ENCODE peak calls at places on chromosome 15, in six cellular contexts. O is neural progenitor cell; X is CD4-positive, alpha-beta T cell; A is stimulated activated CD4-positive, alpha-beta T cell treated with anti-CD3 and anti-CD28 coated beads, Interleukin-12 subunit alpha, Interleukin-12 subunit beta, amount 100 ng/mL, for 4 hours; H is T-helper 2 cell; B is DMS153. F is an unnamed sample.

GRCh38 chr15:87563840-87564239 is 692.7 kb downstream of the NTRK3 start:
- DNase-seq in O (no peak), X (no peak), A (no peak), H (no peak), B (no peak), F (no peak)

GRCh38 chr15:72923304-72923703 is 129.0 kb upstream of the NEO1 start:
- DNase-seq in O (peak; percentile 49), X (no peak), A (no peak), H (no peak), B (no peak), F (no peak)

GRCh38 chr15:89494941-89495637 is 1.3 kb downstream of the RHCG start:
- DNase-seq in O (peak; percentile 54), X (no peak), A (no peak), H (no peak), B (no peak), F (peak; percentile 76)

GRCh38 chr15:58628206-58629057 is 121.1 kb downstream of the ADAM10 start:
- DNase-seq in O (no peak), X (no peak), A (no peak), H (no peak), B (no peak), F (no peak)

GRCh38 chr15:60420322-60420721 is 22.5 kb upstream of the ANXA2 start:
- DNase-seq in O (no peak), X (no peak), A (no peak), H (no peak), B (no peak), F (no peak)

GRCh38 chr15:48477795-48478360 is 146.6 kb downstream of the DUT start:
- DNase-seq in O (no peak), X (no peak), A (no peak), H (no peak), B (no peak), F (no peak)

GRCh38 chr15:57743424-57743823 is 36.9 kb downstream of the POLR2M start:
- DNase-seq in O (peak; percentile 59), X (no peak), A (no peak), H (no peak), B (no peak), F (no peak)

GRCh38 chr15:40366204-40367037 is 8.4 kb downstream of the DISP2 start:
- DNase-seq in O (no peak), X (no peak), A (no peak), H (no peak), B (no peak), F (no peak)

GRCh38 chr15:40146037-40146436 is 14.8 kb upstream of the BUB1B start:
- DNase-seq in O (no peak), X (no peak), A (no peak), H (no peak), B (no peak), F (no peak)

GRCh38 chr15:36897834-36898233 is 202.5 kb downstream of the MEIS2 start:
- DNase-seq in O (peak; percentile 47), X (no peak), A (no peak), H (no peak), B (no peak), F (no peak)

GRCh38 chr15:92930061-92930460 is 29.9 kb downstream of the CHD2 start:
- DNase-seq in O (no peak), X (no peak), A (no peak), H (no peak), B (no peak), F (no peak)

GRCh38 chr15:88701561-88702095 is 62.8 kb downstream of the ISG20 start:
- DNase-seq in O (peak; percentile 53), X (peak; percentile 7), A (no peak), H (no peak), B (no peak), F (no peak)

GRCh38 chr15:35958021-35958420 is 412.1 kb upstream of the DPH6 start:
- DNase-seq in O (no peak), X (no peak), A (no peak), H (no peak), B (peak; percentile 60), F (no peak)

GRCh38 chr15:67104453-67104852 is 39.1 kb downstream of the SMAD3 start:
- DNase-seq in O (no peak), X (no peak), A (no peak), H (no peak), B (no peak), F (no peak)

GRCh38 chr15:33737687-33738606 is 230.3 kb upstream of the CHRM5 start:
- DNase-seq in O (peak; percentile 74), X (no peak), A (no peak), H (no peak), B (no peak), F (peak; percentile 54)

GRCh38 chr15:77440378-77440999 is 19.8 kb downstream of the HMG20A start:
- DNase-seq in O (no peak), X (no peak), A (no peak), H (no peak), B (no peak), F (no peak)

GRCh38 chr15:60865507-60865906 is 363.6 kb downstream of the RORA start:
- DNase-seq in O (no peak), X (no peak), A (no peak), H (no peak), B (no peak), F (no peak)

GRCh38 chr15:63077952-63078351 is 35.4 kb downstream of the TPM1 start:
- DNase-seq in O (peak; percentile 40), X (no peak), A (no peak), H (no peak), B (no peak), F (no peak)

GRCh38 chr15:95450413-95450812 is 880.1 kb upstream of the NR2F2 start:
- DNase-seq in O (no peak), X (no peak), A (no peak), H (no peak), B (no peak), F (no peak)

GRCh38 chr15:36208868-36209582 is 370.4 kb upstream of the CDIN1 start:
- DNase-seq in O (no peak), X (no peak), A (no peak), H (no peak), B (no peak), F (no peak)

GRCh38 chr15:59372352-59373211 is at the start of gene MYO1E:
- DNase-seq in O (peak; percentile 96), X (no peak), A (peak; percentile 8), H (no peak), B (peak; percentile 82), F (peak; percentile 71)

GRCh38 chr15:90075420-90076289 is 26.6 kb downstream of the IDH2 start:
- DNase-seq in O (no peak), X (no peak), A (no peak), H (no peak), B (no peak), F (no peak)

GRCh38 chr15:37880009-37880834 is 54.2 kb upstream of the TMCO5A start:
- DNase-seq in O (peak; percentile 68), X (no peak), A (no peak), H (no peak), B (peak; percentile 45), F (no peak)

GRCh38 chr15:68337826-68338225 is 60.3 kb downstream of the FEM1B start:
- DNase-seq in O (no peak), X (no peak), A (no peak), H (no peak), B (no peak), F (no peak)

GRCh38 chr15:63156708-63157065 is 590 bp downstream of the RPS27L start:
- DNase-seq in O (peak; percentile 45), X (no peak), A (no peak), H (no peak), B (no peak), F (peak; percentile 58)

GRCh38 chr15:40550381-40551037 is 14.3 kb downstream of the CCDC32 start:
- DNase-seq in O (no peak), X (no peak), A (no peak), H (no peak), B (no peak), F (no peak)

GRCh38 chr15:28191832-28192231 is 92.7 kb upstream of the OCA2 start:
- DNase-seq in O (peak; percentile 38), X (no peak), A (no peak), H (no peak), B (no peak), F (no peak)

GRCh38 chr15:29400701-29401100 is 131.1 kb upstream of the NSMCE3 start:
- DNase-seq in O (no peak), X (no peak), A (no peak), H (no peak), B (no peak), F (no peak)

GRCh38 chr15:75203908-75204263 is 2.2 kb downstream of the C15orf39 start:
- DNase-seq in O (no peak), X (no peak), A (no peak), H (no peak), B (no peak), F (peak; percentile 62)

GRCh38 chr15:41936649-41937567 is 35.4 kb downstream of the EHD4 start:
- DNase-seq in O (no peak), X (peak; percentile 75), A (peak; percentile 72), H (peak; percentile 71), B (no peak), F (peak; percentile 80)

GRCh38 chr15:28184166-28184565 is 85.1 kb upstream of the OCA2 start:
- DNase-seq in O (no peak), X (no peak), A (no peak), H (no peak), B (no peak), F (no peak)

GRCh38 chr15:59157840-59158700 is 48.6 kb upstream of the LDHAL6B start:
- DNase-seq in O (no peak), X (no peak), A (no peak), H (no peak), B (no peak), F (no peak)

GRCh38 chr15:78201281-78202190 is 32.8 kb downstream of the ACSBG1 start:
- DNase-seq in O (no peak), X (no peak), A (no peak), H (no peak), B (no peak), F (peak; percentile 25)

GRCh38 chr15:70023064-70023768 is 74.5 kb downstream of the TLE3 start:
- DNase-seq in O (no peak), X (peak; percentile 64), A (no peak), H (no peak), B (peak; percentile 50), F (peak; percentile 60)

GRCh38 chr15:31483053-31483923 is 156.7 kb downstream of the KLF13 start:
- DNase-seq in O (no peak), X (no peak), A (peak; percentile 46), H (no peak), B (no peak), F (peak; percentile 82)

GRCh38 chr15:67902579-67902979 is 62.7 kb upstream of the RNU6-1 start:
- DNase-seq in O (no peak), X (no peak), A (no peak), H (no peak), B (no peak), F (no peak)

GRCh38 chr15:94804613-94805012 is 573.3 kb downstream of the MCTP2 start:
- DNase-seq in O (no peak), X (no peak), A (no peak), H (no peak), B (no peak), F (no peak)

GRCh38 chr15:39125904-39126303 is 455.0 kb upstream of the THBS1 start:
- DNase-seq in O (peak; percentile 63), X (no peak), A (no peak), H (no peak), B (no peak), F (peak; percentile 54)

F was measured in activated CD8-positive, alpha-beta memory T cell treated with anti-CD3 and anti-CD28 coated beads, Interleukin-2, amount 50 U/mL, for 48 hours.